ENCODE peak calls at places on chromosomes 12 and 14, in seven cellular contexts. Q is A673, Z is mesothelial cell of epicardium, E is choroid plexus epithelial cell, F is uterus, H is GM20000, B is A549. G is an unnamed sample.

GRCh38 chr12:131615316-131616053 is 95.4 kb upstream of the SFSWAP start:
- DNase-seq in Q (no peak), Z (no peak), E (peak; percentile 51), F (no peak), H (no peak), B (no peak), G (no peak)

GRCh38 chr14:61462566-61463195 is 141.3 kb downstream of the PRKCH start:
- DNase-seq in Q (peak; percentile 50), Z (no peak), E (peak; percentile 88), F (no peak), H (no peak), B (no peak), G (no peak)

GRCh38 chr12:14769837-14770494 is 33.3 kb downstream of the WBP11 start:
- DNase-seq in Q (peak; percentile 77), Z (peak; percentile 51), E (peak; percentile 70), F (peak; percentile 78), H (peak; percentile 63), B (peak; percentile 69), G (peak; percentile 39)

GRCh38 chr14:68346540-68347232 is 446.2 kb downstream of the ZFP36L1 start:
- DNase-seq in Q (no peak), Z (no peak), E (no peak), F (no peak), H (no peak), B (no peak), G (no peak)

GRCh38 chr12:58443981-58444371 is 476.3 kb downstream of the LRIG3 start:
- DNase-seq in Q (no peak), Z (no peak), E (peak; percentile 73), F (no peak), H (no peak), B (no peak), G (no peak)

GRCh38 chr12:119381471-119382235 is 47.1 kb downstream of the CCDC60 start:
- DNase-seq in Q (no peak), Z (no peak), E (no peak), F (no peak), H (no peak), B (no peak), G (no peak)

GRCh38 chr12:53725824-53726223 is 1.4 kb downstream of the CALCOCO1 start:
- DNase-seq in Q (no peak), Z (no peak), E (no peak), F (no peak), H (no peak), B (no peak), G (no peak)

GRCh38 chr12:7339675-7340074 is 35.8 kb downstream of the ACSM4 start:
- DNase-seq in Q (no peak), Z (no peak), E (no peak), F (no peak), H (no peak), B (no peak), G (no peak)

GRCh38 chr12:51744957-51745356 is 103.6 kb downstream of the FIGNL2 start:
- DNase-seq in Q (no peak), Z (no peak), E (no peak), F (no peak), H (no peak), B (no peak), G (no peak)

GRCh38 chr12:29316772-29317171 is 64.2 kb downstream of the ERGIC2 start:
- DNase-seq in Q (no peak), Z (no peak), E (peak; percentile 69), F (no peak), H (no peak), B (no peak), G (no peak)

GRCh38 chr14:65170768-65171251 is 68.5 kb upstream of the MAX start:
- DNase-seq in Q (peak; percentile 43), Z (no peak), E (peak; percentile 86), F (no peak), H (peak; percentile 35), B (peak; percentile 43), G (no peak)

GRCh38 chr12:39764944-39765560 is 145.4 kb upstream of the ABCD2 start:
- DNase-seq in Q (peak; percentile 56), Z (no peak), E (peak; percentile 77), F (no peak), H (peak; percentile 36), B (peak; percentile 28), G (no peak)

GRCh38 chr14:22555573-22556011 is 33.4 kb downstream of the DAD1 start:
- DNase-seq in Q (no peak), Z (no peak), E (no peak), F (no peak), H (no peak), B (no peak), G (no peak)

GRCh38 chr14:38469156-38469555 is 213.3 kb upstream of the CLEC14A start:
- DNase-seq in Q (no peak), Z (no peak), E (peak; percentile 75), F (no peak), H (no peak), B (no peak), G (no peak)

GRCh38 chr14:99681832-99682148 is 2.3 kb upstream of the CYP46A1 start:
- DNase-seq in Q (no peak), Z (no peak), E (no peak), F (no peak), H (no peak), B (no peak), G (no peak)

GRCh38 chr12:32666510-32666909 is 12.6 kb upstream of the DNM1L start:
- DNase-seq in Q (no peak), Z (no peak), E (no peak), F (no peak), H (no peak), B (no peak), G (no peak)

GRCh38 chr12:32669584-32669983 is 9.5 kb upstream of the DNM1L start:
- DNase-seq in Q (no peak), Z (no peak), E (no peak), F (no peak), H (no peak), B (no peak), G (no peak)

DNA sequence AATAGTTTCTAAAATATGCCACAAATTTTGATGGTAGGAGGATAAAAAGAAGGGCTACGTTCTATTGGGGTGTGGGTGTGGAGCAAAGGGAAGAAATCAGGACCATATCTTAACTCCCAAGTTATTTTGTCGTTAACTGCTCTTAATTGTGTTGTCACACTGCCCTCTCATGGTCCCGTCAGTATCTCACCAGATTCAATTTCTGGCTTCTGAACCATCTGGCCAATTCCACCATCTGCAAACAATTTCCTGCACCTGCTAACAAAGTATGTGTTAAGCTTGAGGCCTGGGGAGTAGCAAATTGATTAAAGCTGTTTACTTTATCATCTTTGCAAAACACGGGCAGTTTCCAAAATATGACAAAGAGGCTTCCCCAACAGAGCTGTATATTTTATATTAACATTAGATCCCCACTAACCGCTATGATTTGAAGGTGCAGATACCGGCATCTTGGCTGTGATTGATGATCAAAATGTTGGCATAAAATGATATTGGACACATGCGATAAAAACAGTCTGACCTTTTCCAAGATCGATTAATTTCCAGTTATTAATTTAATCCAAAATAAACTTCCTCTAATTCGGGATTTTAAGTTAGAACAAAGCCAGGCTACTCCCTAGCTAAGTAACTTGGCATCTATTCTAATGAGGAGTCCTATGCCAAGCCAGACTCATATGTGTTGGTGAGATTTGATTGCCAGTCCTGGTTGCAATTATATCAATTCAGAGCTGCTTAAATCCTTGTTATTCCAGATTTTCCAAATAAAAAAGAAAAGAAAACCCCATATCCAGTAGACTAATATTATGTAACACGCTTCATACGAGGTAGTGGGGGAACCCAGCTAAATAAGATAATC is 6.9 kb upstream of the DNM1L start:
- DNase-seq in Q (peak; percentile 93), Z (no peak), E (peak; percentile 90), F (no peak), H (peak; percentile 75), B (peak; percentile 61), G (no peak)
- TF ChIP-seq CTCF in Q (peak; percentile 77), Z (peak; percentile 34), E (peak; percentile 76), F (peak; percentile 65), H (peak; percentile 39), B (peak; percentile 80), G (no peak)

GRCh38 chr12:124743479-124744272 is 120.0 kb downstream of the SCARB1 start:
- DNase-seq in Q (no peak), Z (no peak), E (no peak), F (no peak), H (no peak), B (no peak), G (no peak)

GRCh38 chr12:124742702-124743101 is 121.0 kb downstream of the SCARB1 start:
- DNase-seq in Q (no peak), Z (no peak), E (no peak), F (no peak), H (no peak), B (no peak), G (no peak)

GRCh38 chr12:124741211-124741610 is 122.5 kb downstream of the SCARB1 start:
- DNase-seq in Q (no peak), Z (no peak), E (no peak), F (no peak), H (no peak), B (no peak), G (no peak)

GRCh38 chr12:124740691-124741137 is 123.0 kb downstream of the SCARB1 start:
- DNase-seq in Q (no peak), Z (no peak), E (peak; percentile 43), F (no peak), H (peak; percentile 49), B (no peak), G (no peak)

GRCh38 chr12:124742111-124742510 is 121.6 kb downstream of the SCARB1 start:
- DNase-seq in Q (no peak), Z (no peak), E (no peak), F (no peak), H (no peak), B (no peak), G (no peak)
- TF ChIP-seq CTCF in Q (no peak), Z (no peak), E (no peak), F (no peak), H (no peak), B (no peak), G (no peak)

DNA sequence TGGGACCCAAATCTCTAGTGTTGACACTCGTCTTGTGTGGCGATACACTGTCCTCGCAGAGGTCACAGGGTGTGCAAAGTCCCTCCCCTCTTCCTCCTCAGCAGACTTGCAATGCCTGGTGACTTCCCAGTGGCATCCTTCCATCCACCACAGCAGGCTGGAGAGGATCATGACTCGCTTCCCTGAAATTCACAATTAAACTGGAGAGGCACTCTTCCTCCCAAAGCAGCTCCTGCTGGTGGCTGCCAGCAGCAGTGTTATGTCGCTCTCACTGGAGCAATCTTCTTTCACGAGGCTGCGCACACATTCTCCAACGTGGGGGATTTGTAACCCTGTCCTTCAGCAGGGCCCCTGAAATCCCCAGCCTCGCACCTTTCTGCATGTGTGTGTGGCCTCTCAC is 145.2 kb upstream of the TMCC3 start:
- DNase-seq in Q (peak; percentile 17), Z (no peak), E (peak; percentile 60), F (no peak), H (no peak), B (peak; percentile 41), G (no peak)
- TF ChIP-seq CTCF in Q (no peak), Z (no peak), E (peak; percentile 24), F (no peak), H (no peak), B (no peak), G (no peak)

DNA sequence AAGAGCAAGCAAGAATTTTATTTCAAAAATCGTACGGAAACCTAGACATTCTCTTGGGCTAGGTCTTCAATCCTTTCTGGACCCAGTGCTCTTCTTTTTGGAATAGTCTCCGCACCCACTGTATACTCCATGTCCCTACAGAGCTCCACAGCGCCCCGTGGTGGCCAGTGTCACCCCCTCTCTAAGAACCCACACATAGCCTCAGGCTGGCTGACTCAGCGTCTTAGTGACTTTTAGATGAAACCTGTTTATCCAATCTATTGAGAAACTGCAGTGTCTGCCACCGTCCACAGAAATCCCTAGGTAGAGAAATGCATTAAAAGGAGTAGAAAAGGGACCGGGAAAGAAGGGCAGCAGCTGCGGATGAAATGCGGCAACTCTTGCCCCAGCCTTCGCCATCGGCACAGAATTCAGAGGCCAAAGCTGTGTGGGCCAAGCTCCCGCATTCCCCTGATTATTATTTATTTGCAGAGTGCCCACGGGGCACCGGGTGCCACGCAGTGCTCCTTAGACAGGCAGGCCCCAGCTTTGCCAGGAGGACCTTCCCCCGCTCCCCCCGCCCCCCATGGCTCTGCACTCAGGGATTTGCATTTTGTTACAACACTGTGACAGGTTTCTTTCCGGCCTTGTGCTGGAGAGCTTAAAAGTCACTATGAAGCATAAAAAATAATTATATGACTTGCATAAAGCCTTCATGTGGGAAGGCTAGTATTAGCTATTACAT is 170.1 kb upstream of the FKBP4 start:
- DNase-seq in Q (peak; percentile 85), Z (no peak), E (no peak), F (no peak), H (no peak), B (no peak), G (no peak)
- TF ChIP-seq CTCF in Q (peak; percentile 90), Z (peak; percentile 38), E (peak; percentile 39), F (no peak), H (no peak), B (no peak), G (no peak)